ENCODE peak calls at places on chromosome 22, in four cellular contexts. J is H9, P is H1, M is IMR-90. T is an unnamed sample.

GRCh38 chr22:26975381-26975780 is 318.0 kb downstream of the MIAT start:
- DNase-seq in J (no peak), P (no peak), M (no peak), T (no peak)

GRCh38 chr22:18082467-18082866 is 4.7 kb downstream of the PEX26 start:
- DNase-seq in J (no peak), P (no peak), M (no peak), T (no peak)

GRCh38 chr22:45896153-45896951 is 80.6 kb downstream of the WNT7B start:
- DNase-seq in J (peak), P (no peak), M (no peak), T (peak)

GRCh38 chr22:23478175-23478574 is 101.9 kb downstream of the IGLL1 start:
- DNase-seq in J (no peak), P (no peak), M (no peak), T (no peak)

GRCh38 chr22:16974298-16975084 is 33.5 kb downstream of the GAB4 start:
- DNase-seq in J (no peak), P (no peak), M (no peak), T (no peak)

GRCh38 chr22:49639956-49640355 is 187.7 kb downstream of the BRD1 start:
- DNase-seq in J (no peak), P (no peak), M (no peak), T (no peak)

GRCh38 chr22:20887375-20887774 is 28.6 kb downstream of the SNAP29 start:
- DNase-seq in J (no peak), P (no peak), M (peak), T (no peak)

GRCh38 chr22:31646186-31647019 is 15.6 kb downstream of the PISD start:
- DNase-seq in J (no peak), P (no peak), M (peak), T (peak)

GRCh38 chr22:38032681-38033521 is 24.3 kb upstream of the PICK1 start:
- DNase-seq in J (no peak), P (no peak), M (peak), T (no peak)

GRCh38 chr22:30423296-30423958 is 2.1 kb upstream of the MTFP1 start:
- DNase-seq in J (no peak), P (no peak), M (no peak), T (no peak)

GRCh38 chr22:49600891-49601431 is 226.7 kb downstream of the BRD1 start:
- DNase-seq in J (no peak), P (no peak), M (no peak), T (no peak)

GRCh38 chr22:38327805-38328204 is 10.6 kb upstream of the CSNK1E start:
- DNase-seq in J (no peak), P (no peak), M (peak), T (no peak)

GRCh38 chr22:26321469-26321913 is 107.6 kb upstream of the ASPHD2 start:
- DNase-seq in J (no peak), P (no peak), M (peak), T (peak)

GRCh38 chr22:19998232-19998951 is 18.2 kb downstream of the ARVCF start:
- DNase-seq in J (no peak), P (no peak), M (no peak), T (peak)

GRCh38 chr22:28547132-28547842 is 132.4 kb downstream of the TTC28 start:
- DNase-seq in J (no peak), P (no peak), M (peak), T (no peak)

GRCh38 chr22:37628830-37629229 is 10.6 kb upstream of the SH3BP1 start:
- DNase-seq in J (no peak), P (no peak), M (no peak), T (no peak)

GRCh38 chr22:29914991-29915390 is 32.0 kb downstream of the MTMR3 start:
- DNase-seq in J (no peak), P (no peak), M (no peak), T (no peak)

GRCh38 chr22:45600791-45601730 is 70.6 kb upstream of the ATXN10 start:
- DNase-seq in J (no peak), P (no peak), M (peak), T (no peak)

GRCh38 chr22:47294222-47294532 is 531.7 kb downstream of the TBC1D22A start:
- DNase-seq in J (no peak), P (no peak), M (peak), T (no peak)

GRCh38 chr22:43418079-43418825 is 6.4 kb downstream of the MPPED1 start:
- DNase-seq in J (no peak), P (no peak), M (no peak), T (no peak)
- H4K5ac ChIP-seq in J (no peak), P (no peak), M (no peak), T (no peak)

GRCh38 chr22:41285820-41286638 is at the start of gene RANGAP1:
- DNase-seq in J (peak), P (peak), M (peak), T (peak)
- H4K5ac ChIP-seq in J (no peak), P (peak), M (peak), T (peak)

GRCh38 chr22:33487041-33487716 is 429.0 kb upstream of the SYN3 start:
- DNase-seq in J (no peak), P (no peak), M (no peak), T (no peak)
- H4K5ac ChIP-seq in J (no peak), P (no peak), M (no peak), T (no peak)

GRCh38 chr22:22125028-22125578 is 119.5 kb upstream of the VPREB1 start:
- DNase-seq in J (no peak), P (no peak), M (no peak), T (no peak)
- H4K5ac ChIP-seq in J (no peak), P (no peak), M (no peak), T (no peak)

DNA sequence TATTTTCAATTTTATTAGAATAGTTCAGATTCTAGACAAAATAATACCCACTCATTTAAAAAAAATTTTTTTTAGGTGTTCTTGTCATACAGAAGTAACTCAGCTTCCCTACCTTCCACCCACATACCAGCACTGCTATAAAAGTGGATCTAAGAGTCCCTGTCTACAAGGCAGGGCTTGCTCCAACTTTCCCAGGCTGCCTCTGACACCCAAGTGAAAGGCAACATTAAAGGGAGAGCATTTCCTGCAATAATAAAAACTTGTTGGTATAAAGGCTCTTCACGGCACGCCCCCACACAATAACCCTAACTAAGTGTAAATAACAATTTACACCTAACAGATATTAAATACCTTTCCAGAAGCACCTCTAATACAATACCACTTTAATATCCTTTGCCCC is 127.2 kb downstream of the APOL5 start:
- DNase-seq in J (no peak), P (no peak), M (no peak), T (no peak)
- H4K5ac ChIP-seq in J (no peak), P (no peak), M (no peak), T (no peak)

DNA sequence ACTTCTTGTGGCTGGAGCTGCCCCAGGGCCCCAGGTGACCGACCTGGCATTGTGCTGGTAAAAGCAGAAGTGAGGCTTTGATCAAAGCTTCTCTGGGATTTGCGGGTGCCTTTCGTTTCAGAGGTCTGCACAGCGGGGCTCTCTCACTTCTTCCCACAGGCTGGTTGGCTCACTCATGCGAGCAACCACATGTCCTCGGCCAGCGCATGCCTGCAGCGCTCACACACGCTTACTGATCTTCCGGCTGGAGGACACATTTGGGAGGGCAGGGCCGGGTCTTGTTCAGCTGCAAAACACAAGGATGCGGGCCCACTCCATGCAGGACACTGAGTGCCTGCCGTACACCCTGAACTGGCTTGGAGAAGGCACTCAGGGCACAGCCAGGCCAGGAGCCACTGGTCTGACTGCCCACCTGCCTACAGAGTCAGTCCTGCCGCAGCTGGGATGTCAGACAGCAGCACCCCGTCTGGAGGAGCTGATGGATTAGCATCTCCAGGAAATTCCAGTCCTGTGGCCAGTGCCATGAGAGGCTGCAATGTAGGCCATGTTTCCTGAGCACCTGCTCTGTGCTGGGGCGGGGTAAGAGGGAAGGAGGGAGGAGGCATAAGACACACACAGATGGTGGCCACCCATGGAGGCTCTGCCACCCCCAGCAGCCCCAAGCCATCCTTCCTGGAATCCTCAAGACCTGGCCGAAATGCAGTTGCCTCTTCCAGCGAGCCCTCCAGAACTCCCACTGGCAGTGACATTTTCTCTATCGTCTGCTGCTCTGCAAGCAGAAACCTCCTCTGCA is 1383.2 kb downstream of the BRD1 start:
- DNase-seq in J (no peak), P (no peak), M (no peak), T (no peak)
- H4K5ac ChIP-seq in J (no peak), P (no peak), M (no peak), T (no peak)

DNA sequence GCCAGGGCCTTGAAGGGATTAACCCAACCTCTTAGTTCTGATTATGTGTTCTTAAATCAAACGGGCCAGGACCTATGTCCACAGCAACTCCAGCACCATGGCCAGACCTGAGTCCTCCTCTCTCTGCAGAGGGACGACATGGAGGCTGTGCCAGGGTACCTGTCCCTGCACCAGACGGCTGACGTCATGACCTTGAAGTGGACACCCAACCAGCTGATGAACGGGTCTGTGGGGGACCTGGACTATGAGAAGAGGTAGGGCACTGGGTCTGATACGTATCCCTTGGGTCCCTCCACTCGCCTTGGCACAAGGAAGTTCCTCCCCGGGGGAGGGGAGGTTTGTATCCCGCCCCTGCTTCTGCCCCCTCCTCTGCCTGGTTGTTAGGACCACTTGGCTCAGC is 53.6 kb downstream of the SGSM1 start:
- DNase-seq in J (no peak), P (no peak), M (no peak), T (no peak)
- H4K5ac ChIP-seq in J (no peak), P (no peak), M (no peak), T (no peak)

DNA sequence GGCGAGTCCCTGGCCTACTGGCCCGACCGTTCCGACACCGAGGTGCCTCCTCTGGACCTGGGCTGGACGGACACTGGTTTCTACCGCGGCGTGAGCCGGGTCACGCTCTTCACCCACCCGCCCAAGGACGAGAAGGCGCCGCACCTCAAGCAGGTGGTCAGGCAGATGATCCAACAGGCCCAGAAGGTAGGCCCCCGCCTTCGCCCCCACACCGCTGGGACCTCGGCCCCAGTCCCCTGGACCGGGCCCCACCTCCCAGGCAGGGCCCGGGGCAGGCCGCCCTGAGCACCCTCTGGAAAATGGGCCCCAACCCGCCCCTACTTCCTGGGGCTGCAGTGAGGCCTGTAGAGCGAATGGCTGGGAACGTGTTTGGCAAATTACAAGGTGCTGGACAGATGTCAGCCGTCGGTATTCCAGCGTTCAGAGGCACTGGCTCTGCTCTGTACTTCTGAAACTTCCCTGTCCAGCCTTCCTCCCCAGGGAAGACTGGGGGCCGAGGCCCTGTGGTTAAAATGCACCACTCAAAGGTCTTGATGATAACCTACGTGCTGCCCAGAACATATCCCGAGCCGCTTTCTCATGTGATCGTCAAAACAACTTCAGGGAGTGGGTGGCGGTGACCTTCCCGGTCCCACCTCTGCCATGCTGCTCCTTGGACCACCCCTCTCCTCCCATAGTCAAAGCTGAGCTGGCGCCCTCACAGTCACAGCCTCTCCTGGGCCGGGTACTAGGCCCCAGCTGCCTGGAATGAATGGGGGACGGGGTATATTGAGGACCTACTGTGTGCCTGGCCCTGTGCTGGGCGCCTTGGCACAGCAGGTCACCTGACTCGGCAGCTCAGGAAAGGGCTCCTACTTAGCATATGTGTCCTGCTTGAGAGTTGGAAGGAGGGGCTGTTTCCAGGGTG is 845 bp downstream of the FAM83F start:
- DNase-seq in J (peak), P (no peak), M (no peak), T (peak)
- H4K5ac ChIP-seq in J (no peak), P (no peak), M (no peak), T (no peak)

T was measured in mesendoderm.